ENCODE peak calls at places on chromosomes 12 and 14, in seven cellular contexts. One of them, this sample, is unnamed.

GRCh38 chr12:117501470-117501869 is 140.0 kb upstream of the NOS1 start:
- DNase-seq in AG04449: no peak
- DNase-seq in ovary: no peak
- DNase-seq in heart right ventricle: peak; percentile 34
- DNase-seq in RWPE2: no peak
- DNase-seq in gastrocnemius medialis: peak; percentile 47
- DNase-seq in psoas muscle: no peak
- DNase-seq in this sample: no peak

GRCh38 chr12:4440187-4440941 is 5.3 kb downstream of the FGF6 start:
- DNase-seq in psoas muscle: no peak
- DNase-seq in RWPE2: no peak
- DNase-seq in gastrocnemius medialis: no peak
- DNase-seq in heart right ventricle: no peak
- DNase-seq in ovary: no peak
- DNase-seq in AG04449: no peak
- DNase-seq in this sample: no peak

GRCh38 chr12:645563-646071 is 17.6 kb downstream of the NINJ2 start:
- DNase-seq in psoas muscle: no peak
- DNase-seq in RWPE2: no peak
- DNase-seq in ovary: peak; percentile 54
- DNase-seq in heart right ventricle: no peak
- DNase-seq in AG04449: no peak
- DNase-seq in gastrocnemius medialis: no peak
- DNase-seq in this sample: no peak

GRCh38 chr12:2382391-2383155 is 329.8 kb downstream of the CACNA1C start:
- DNase-seq in gastrocnemius medialis: no peak
- DNase-seq in RWPE2: no peak
- DNase-seq in heart right ventricle: no peak
- DNase-seq in ovary: no peak
- DNase-seq in AG04449: no peak
- DNase-seq in psoas muscle: no peak
- DNase-seq in this sample: no peak

GRCh38 chr12:44582521-44582920 is 293.6 kb downstream of the NELL2 start:
- DNase-seq in RWPE2: no peak
- DNase-seq in psoas muscle: no peak
- DNase-seq in AG04449: no peak
- DNase-seq in ovary: no peak
- DNase-seq in heart right ventricle: no peak
- DNase-seq in gastrocnemius medialis: no peak
- DNase-seq in this sample: no peak

GRCh38 chr14:96735509-96735908 is 61.7 kb upstream of the VRK1 start:
- DNase-seq in gastrocnemius medialis: no peak
- DNase-seq in psoas muscle: no peak
- DNase-seq in AG04449: no peak
- DNase-seq in ovary: no peak
- DNase-seq in RWPE2: no peak
- DNase-seq in heart right ventricle: no peak
- DNase-seq in this sample: no peak

GRCh38 chr12:76033116-76034001 is 1.8 kb upstream of the PHLDA1 start:
- DNase-seq in AG04449: no peak
- DNase-seq in gastrocnemius medialis: no peak
- DNase-seq in psoas muscle: no peak
- DNase-seq in ovary: no peak
- DNase-seq in heart right ventricle: no peak
- DNase-seq in RWPE2: no peak
- DNase-seq in this sample: no peak

GRCh38 chr12:124396544-124397398 is 101.9 kb downstream of the RFLNA start:
- DNase-seq in heart right ventricle: peak; percentile 55
- DNase-seq in AG04449: no peak
- DNase-seq in psoas muscle: no peak
- DNase-seq in ovary: peak; percentile 46
- DNase-seq in RWPE2: no peak
- DNase-seq in gastrocnemius medialis: no peak
- DNase-seq in this sample: no peak

GRCh38 chr12:57737467-57738141 is 938 bp downstream of the AGAP2 start:
- DNase-seq in AG04449: no peak
- DNase-seq in psoas muscle: no peak
- DNase-seq in RWPE2: no peak
- DNase-seq in heart right ventricle: no peak
- DNase-seq in ovary: peak; percentile 54
- DNase-seq in gastrocnemius medialis: no peak
- DNase-seq in this sample: no peak

GRCh38 chr12:90366286-90366685 is 588.7 kb downstream of the CCER1 start:
- DNase-seq in AG04449: peak; percentile 16
- DNase-seq in psoas muscle: no peak
- DNase-seq in ovary: no peak
- DNase-seq in RWPE2: no peak
- DNase-seq in gastrocnemius medialis: no peak
- DNase-seq in heart right ventricle: no peak
- DNase-seq in this sample: no peak

GRCh38 chr14:70278281-70278680 is 81.2 kb downstream of the COX16 start:
- DNase-seq in heart right ventricle: no peak
- DNase-seq in psoas muscle: no peak
- DNase-seq in gastrocnemius medialis: no peak
- DNase-seq in AG04449: no peak
- DNase-seq in RWPE2: no peak
- DNase-seq in ovary: no peak
- DNase-seq in this sample: no peak

GRCh38 chr14:87002831-87003230 is 990.2 kb downstream of the GALC start:
- DNase-seq in ovary: no peak
- DNase-seq in gastrocnemius medialis: no peak
- DNase-seq in heart right ventricle: no peak
- DNase-seq in AG04449: no peak
- DNase-seq in psoas muscle: no peak
- DNase-seq in RWPE2: no peak
- DNase-seq in this sample: no peak
- TF ChIP-seq CTCF in ovary: no peak
- TF ChIP-seq CTCF in gastrocnemius medialis: no peak
- TF ChIP-seq CTCF in heart right ventricle: peak; percentile 26
- TF ChIP-seq CTCF in AG04449: no peak
- TF ChIP-seq CTCF in psoas muscle: no peak
- TF ChIP-seq CTCF in RWPE2: peak; percentile 34
- TF ChIP-seq CTCF in this sample: no peak

DNA sequence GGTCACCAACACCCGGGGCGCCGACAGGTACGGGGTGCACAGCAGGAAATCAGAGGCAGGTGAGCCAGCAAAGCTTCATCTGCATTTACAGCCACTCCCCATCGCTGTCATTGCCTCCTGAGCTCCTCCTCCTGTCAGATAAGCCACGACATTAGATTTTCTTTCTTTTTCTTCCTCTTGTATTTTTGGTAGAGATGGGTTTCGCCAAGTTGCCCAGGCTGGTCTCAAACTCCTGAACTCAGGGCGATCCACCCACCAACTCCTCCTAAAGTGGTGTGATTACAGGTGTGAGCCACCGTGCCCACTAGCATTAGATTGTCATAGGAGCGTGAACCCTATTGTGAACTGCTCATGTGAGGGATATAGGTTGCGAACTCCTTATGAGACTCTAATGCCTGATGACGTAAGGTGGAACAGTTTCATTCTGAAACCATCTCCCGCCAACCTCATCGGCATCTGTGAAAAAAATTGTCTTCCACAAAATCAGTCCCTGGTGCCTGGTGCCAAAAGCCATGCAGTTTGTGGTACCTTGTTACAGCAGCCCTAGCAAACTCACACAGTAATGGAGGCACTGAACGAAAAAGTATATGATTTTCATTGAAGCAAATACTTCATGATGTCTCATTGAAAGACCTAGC is 1.5 kb downstream of the STYK1 start:
- DNase-seq in psoas muscle: no peak
- DNase-seq in heart right ventricle: no peak
- DNase-seq in AG04449: no peak
- DNase-seq in gastrocnemius medialis: no peak
- DNase-seq in ovary: no peak
- DNase-seq in RWPE2: no peak
- DNase-seq in this sample: no peak
- H3K4me3 ChIP-seq in psoas muscle: no peak overlapping the region
- H3K4me3 ChIP-seq in heart right ventricle: no peak overlapping the region
- H3K4me3 ChIP-seq in AG04449: no peak overlapping the region
- H3K4me3 ChIP-seq in gastrocnemius medialis: no peak overlapping the region
- H3K4me3 ChIP-seq in ovary: no peak overlapping the region
- H3K4me3 ChIP-seq in RWPE2: no peak overlapping the region
- H3K4me3 ChIP-seq in this sample: no peak overlapping the region

GRCh38 chr14:85978851-85979250 is 448.9 kb downstream of the FLRT2 start:
- DNase-seq in AG04449: no peak
- DNase-seq in heart right ventricle: no peak
- DNase-seq in RWPE2: no peak
- DNase-seq in gastrocnemius medialis: no peak
- DNase-seq in psoas muscle: no peak
- DNase-seq in ovary: no peak
- DNase-seq in this sample: no peak
- TF ChIP-seq CTCF in AG04449: no peak
- TF ChIP-seq CTCF in heart right ventricle: no peak
- TF ChIP-seq CTCF in RWPE2: no peak
- TF ChIP-seq CTCF in gastrocnemius medialis: no peak
- TF ChIP-seq CTCF in psoas muscle: no peak
- TF ChIP-seq CTCF in ovary: no peak
- TF ChIP-seq CTCF in this sample: no peak

DNA sequence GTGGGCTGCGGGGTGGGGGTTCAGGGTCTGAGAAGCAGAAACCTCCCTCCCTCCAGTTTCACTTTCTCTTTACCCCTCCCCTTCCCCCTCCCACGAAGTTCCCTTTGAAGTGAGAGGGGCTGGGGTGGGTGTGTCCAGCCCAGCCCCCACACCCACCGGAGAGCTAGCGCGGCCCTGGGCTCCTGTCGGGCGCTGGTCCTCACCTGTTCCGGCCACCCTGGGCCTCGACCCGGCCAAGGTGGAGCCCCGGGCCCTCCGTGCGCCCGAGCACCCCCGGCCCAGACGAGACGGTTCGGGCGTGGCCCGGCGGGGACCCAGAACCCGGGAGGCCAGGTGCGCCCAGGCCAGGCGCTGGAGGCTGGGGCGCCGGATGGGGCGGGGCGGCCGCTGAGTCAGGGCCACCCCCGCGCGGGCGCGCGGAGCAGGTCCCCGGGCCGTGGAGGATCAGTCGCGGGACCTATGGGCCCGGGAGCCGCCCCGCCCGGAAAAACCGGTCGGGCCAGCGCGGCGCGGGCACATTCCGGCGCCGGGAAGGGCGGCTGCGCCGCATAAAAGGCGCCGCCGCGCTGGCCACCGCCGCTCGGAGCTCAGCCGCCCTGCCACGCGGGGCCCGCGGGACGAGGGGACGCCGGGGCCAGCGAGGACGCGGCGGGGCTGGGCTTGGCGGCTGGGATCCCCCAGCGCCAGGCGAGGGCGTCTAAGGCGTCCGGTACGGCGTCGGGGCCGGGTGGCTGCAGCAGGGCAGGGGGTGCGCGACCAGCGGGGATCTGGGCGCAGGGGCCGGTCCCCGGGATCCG is 21.6 kb upstream of the KIF26A start:
- DNase-seq in RWPE2: peak; percentile 73
- DNase-seq in gastrocnemius medialis: no peak
- DNase-seq in ovary: peak; percentile 30
- DNase-seq in AG04449: no peak
- DNase-seq in psoas muscle: no peak
- DNase-seq in heart right ventricle: peak; percentile 10
- DNase-seq in this sample: no peak
- H3K4me3 ChIP-seq in RWPE2: peak overlapping the region; percentile 69
- H3K4me3 ChIP-seq in gastrocnemius medialis: no peak overlapping the region
- H3K4me3 ChIP-seq in ovary: peak overlapping the region; percentile 36
- H3K4me3 ChIP-seq in AG04449: no peak overlapping the region
- H3K4me3 ChIP-seq in psoas muscle: peak overlapping the region; percentile 55
- H3K4me3 ChIP-seq in heart right ventricle: peak overlapping the region; percentile 28
- H3K4me3 ChIP-seq in this sample: peak overlapping the region; percentile 64

GRCh38 chr14:63632932-63633514 is 8.6 kb downstream of the WDR89 start:
- DNase-seq in RWPE2: no peak
- DNase-seq in AG04449: no peak
- DNase-seq in heart right ventricle: no peak
- DNase-seq in ovary: no peak
- DNase-seq in psoas muscle: no peak
- DNase-seq in gastrocnemius medialis: no peak
- DNase-seq in this sample: no peak
- TF ChIP-seq CTCF in RWPE2: peak; percentile 82
- TF ChIP-seq CTCF in AG04449: peak; percentile 35
- TF ChIP-seq CTCF in heart right ventricle: peak; percentile 52
- TF ChIP-seq CTCF in ovary: peak; percentile 9
- TF ChIP-seq CTCF in psoas muscle: peak; percentile 39
- TF ChIP-seq CTCF in gastrocnemius medialis: no peak
- TF ChIP-seq CTCF in this sample: peak; percentile 23

GRCh38 chr14:52950410-52950897 is 396 bp downstream of the FERMT2 start:
- DNase-seq in AG04449: no peak
- DNase-seq in RWPE2: peak; percentile 67
- DNase-seq in gastrocnemius medialis: no peak
- DNase-seq in heart right ventricle: peak; percentile 56
- DNase-seq in ovary: peak; percentile 67
- DNase-seq in psoas muscle: peak; percentile 81
- DNase-seq in this sample: peak; percentile 26

GRCh38 chr14:52949711-52950409 is 990 bp downstream of the FERMT2 start:
- DNase-seq in ovary: peak; percentile 27
- DNase-seq in psoas muscle: no peak
- DNase-seq in heart right ventricle: no peak
- DNase-seq in gastrocnemius medialis: peak; percentile 52
- DNase-seq in AG04449: no peak
- DNase-seq in RWPE2: no peak
- DNase-seq in this sample: no peak

GRCh38 chr14:52948039-52948438 is 2.8 kb downstream of the FERMT2 start:
- DNase-seq in RWPE2: no peak
- DNase-seq in heart right ventricle: no peak
- DNase-seq in ovary: no peak
- DNase-seq in psoas muscle: no peak
- DNase-seq in AG04449: no peak
- DNase-seq in gastrocnemius medialis: no peak
- DNase-seq in this sample: no peak

GRCh38 chr14:52948836-52949235 is 2.0 kb downstream of the FERMT2 start:
- DNase-seq in heart right ventricle: no peak
- DNase-seq in RWPE2: no peak
- DNase-seq in AG04449: no peak
- DNase-seq in psoas muscle: no peak
- DNase-seq in gastrocnemius medialis: no peak
- DNase-seq in ovary: no peak
- DNase-seq in this sample: no peak

DNA sequence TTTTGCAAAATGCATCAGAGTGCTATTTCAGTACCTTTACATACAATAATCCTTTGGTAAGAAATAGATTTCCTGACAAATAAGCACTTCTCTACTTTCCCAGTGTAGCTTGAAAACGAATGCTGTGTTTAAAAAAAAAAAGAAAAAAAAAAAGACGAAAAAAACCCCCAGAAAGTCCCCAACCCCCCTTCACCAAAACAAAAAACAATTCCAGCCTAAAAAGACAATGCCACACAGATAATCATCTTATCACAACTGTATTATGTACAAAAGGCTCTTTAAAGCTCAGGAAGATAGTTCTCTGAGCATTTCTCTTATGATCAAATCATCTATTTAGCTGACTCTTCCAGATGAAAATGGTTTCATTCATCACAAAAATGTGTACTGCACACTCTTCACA is 1.6 kb downstream of the FERMT2 start:
- DNase-seq in psoas muscle: no peak
- DNase-seq in heart right ventricle: no peak
- DNase-seq in AG04449: no peak
- DNase-seq in RWPE2: no peak
- DNase-seq in ovary: no peak
- DNase-seq in gastrocnemius medialis: no peak
- DNase-seq in this sample: no peak
- H3K4me3 ChIP-seq in psoas muscle: peak overlapping the region; percentile 96
- H3K4me3 ChIP-seq in heart right ventricle: peak overlapping the region; percentile 98
- H3K4me3 ChIP-seq in AG04449: peak overlapping the region; percentile 99
- H3K4me3 ChIP-seq in RWPE2: peak overlapping the region; percentile 91
- H3K4me3 ChIP-seq in ovary: peak overlapping the region; percentile 76
- H3K4me3 ChIP-seq in gastrocnemius medialis: peak overlapping the region; percentile 81
- H3K4me3 ChIP-seq in this sample: peak overlapping the region; percentile 94